ENCODE peak calls at places on chromosome 2, in five cellular contexts. T is Peyer's patch, N is heart left ventricle, S is IMR-90, V is breast epithelium. E is an unnamed sample. For H3K4me1, the result is how much of the 10 kb centered on the place peaks cover.

GRCh38 chr2:173021939-173022371 is 53.7 kb upstream of the MAP3K20 start:
- DNase-seq in S (peak), V (peak), T (no peak), N (no peak), E (no peak)

GRCh38 chr2:1654696-1655374 is 89.5 kb downstream of the PXDN start:
- DNase-seq in V (no peak), S (no peak), T (no peak), N (no peak), E (no peak)

GRCh38 chr2:162297925-162298552 is 20.4 kb downstream of the IFIH1 start:
- DNase-seq in N (no peak), S (peak), V (no peak), T (no peak), E (no peak)

GRCh38 chr2:42063383-42064171 is 15.8 kb downstream of the PKDCC start:
- DNase-seq in T (no peak), V (no peak), N (no peak), S (peak), E (no peak)

GRCh38 chr2:170368370-170368769 is 190.4 kb downstream of the MYO3B start:
- DNase-seq in S (no peak), T (no peak), V (no peak), N (no peak), E (no peak)

GRCh38 chr2:173792166-173792565 is 173.0 kb downstream of the SP3 start:
- DNase-seq in T (no peak), V (no peak), S (no peak), N (no peak), E (no peak)

GRCh38 chr2:133413863-133414262 is 154.4 kb downstream of the NCKAP5 start:
- DNase-seq in T (no peak), S (no peak), N (no peak), V (no peak), E (no peak)

GRCh38 chr2:42200534-42201227 is 31.5 kb downstream of the EML4 start:
- DNase-seq in N (no peak), V (no peak), S (peak), T (no peak), E (no peak)

GRCh38 chr2:170354409-170354808 is 176.5 kb downstream of the MYO3B start:
- DNase-seq in N (no peak), V (no peak), S (no peak), T (no peak), E (no peak)

GRCh38 chr2:219689676-219690628 is 62.5 kb downstream of the SLC4A3 start:
- DNase-seq in V (no peak), N (no peak), T (no peak), S (peak), E (no peak)

GRCh38 chr2:142872900-142873724 is 4.4 kb upstream of the KYNU start:
- DNase-seq in S (peak), T (no peak), N (no peak), V (no peak), E (no peak)

GRCh38 chr2:158359846-158360245 is 96.7 kb downstream of the CCDC148 start:
- DNase-seq in N (no peak), T (no peak), S (peak), V (no peak), E (no peak)

GRCh38 chr2:61420986-61421546 is 49.8 kb downstream of the USP34 start:
- DNase-seq in N (no peak), S (no peak), V (no peak), T (no peak), E (no peak)

GRCh38 chr2:207662203-207662602 is 37.0 kb upstream of the METTL21A start:
- DNase-seq in N (no peak), S (no peak), V (no peak), T (no peak), E (no peak)

GRCh38 chr2:98548920-98549818 is 59.1 kb downstream of the COA5 start:
- DNase-seq in T (no peak), S (no peak), N (no peak), V (peak), E (no peak)
- H3K4me1 ChIP-seq in T (under half), S (under half), N (under half), V (under half), E (under half)

GRCh38 chr2:38748857-38749804 is 2.0 kb downstream of the SRSF7 start:
- DNase-seq in T (no peak), N (no peak), S (no peak), V (no peak), E (no peak)
- H3K27ac ChIP-seq in T (peak), N (no peak), S (no peak), V (peak), E (peak)

GRCh38 chr2:620456-621302 is 56.5 kb downstream of the TMEM18 start:
- DNase-seq in V (no peak), S (no peak), T (no peak), N (no peak), E (no peak)
- TF ChIP-seq POLR2A in V (no peak), S (no peak), T (no peak), N (no peak), E (no peak)

DNA sequence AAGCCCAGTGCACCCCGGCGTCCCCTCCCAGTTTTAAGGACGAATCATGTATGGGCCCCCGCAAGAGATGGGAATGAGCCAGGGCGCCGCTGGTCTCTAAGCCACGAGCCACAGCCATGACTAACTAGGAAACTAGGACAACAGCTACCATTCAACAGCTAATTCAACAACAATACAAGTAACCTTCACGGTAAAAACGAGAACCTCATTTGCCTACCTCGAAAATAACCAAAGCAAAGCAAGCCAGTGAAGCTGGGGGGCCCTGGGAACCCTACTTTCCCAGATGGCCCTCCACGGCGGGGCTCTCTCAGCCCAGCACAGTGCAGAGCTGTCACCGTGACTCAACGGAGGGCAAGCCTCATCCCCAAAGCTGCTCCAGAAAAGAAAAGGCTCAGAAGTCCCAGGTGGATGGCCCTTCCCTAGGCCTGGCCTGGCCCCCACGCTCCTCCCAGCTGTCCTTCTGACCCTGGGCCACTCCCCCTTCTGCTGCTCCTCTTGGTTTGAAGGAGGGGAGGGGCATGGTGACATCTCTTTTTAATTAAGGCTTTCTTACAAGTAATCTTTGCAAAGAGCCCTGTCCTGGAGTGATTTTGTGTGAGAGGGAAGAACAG is 126.3 kb downstream of the HDAC4 start:
- DNase-seq in V (peak), N (no peak), T (peak), S (peak), E (no peak)
- H3K4me1 ChIP-seq in V (under half), N (under half), T (under half), S (under half), E (half or more)

DNA sequence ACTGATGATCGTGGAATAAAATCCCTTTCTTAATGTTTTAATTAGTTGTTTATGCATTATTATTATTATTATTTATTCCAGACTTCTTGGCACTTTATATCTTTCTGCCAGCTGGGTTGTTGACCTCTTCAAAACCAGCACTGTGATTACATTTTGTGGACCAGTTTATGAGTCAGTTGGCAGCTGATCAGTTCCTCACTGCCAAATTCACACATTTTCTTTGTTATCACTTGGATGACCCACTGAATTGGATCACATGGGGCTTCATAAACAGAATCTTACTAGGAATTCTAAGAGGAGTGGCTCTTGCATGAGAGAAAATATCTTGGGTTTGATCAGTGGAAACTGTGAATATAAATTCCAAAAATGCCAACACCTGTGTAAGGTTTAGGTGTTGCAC is 321.8 kb upstream of the SPRED2 start:
- DNase-seq in V (no peak), S (no peak), T (no peak), N (no peak), E (no peak)
- H3K27ac ChIP-seq in V (no peak), S (no peak), T (no peak), N (no peak), E (no peak)

GRCh38 chr2:106192752-106193490 is 1.2 kb downstream of the UXS1 start:
- DNase-seq in N (no peak), T (no peak), V (no peak), S (peak), E (no peak)
- TF ChIP-seq POLR2A in N (no peak), T (peak), V (no peak), S (no peak), E (no peak)

E was measured in esophagus squamous epithelium.